ENCODE peak calls at places on chromosomes 16 and 17, in eight cellular contexts. A is CD8-positive, alpha-beta memory T cell; F is gastrocnemius medialis; N is non-pigmented ciliary epithelial cell; D is SHP77; W is fibroblast of lung; O is T47D; L is stimulated activated CD4-positive, alpha-beta T cell treated with anti-CD3 and anti-CD28 coated beads, Interleukin-12 subunit alpha, Interleukin-12 subunit beta, amount 100 ng/mL, for 4 hours. S is an unnamed sample.

GRCh38 chr17:75808905-75809621 is 24.5 kb downstream of the UNK start:
- DNase-seq in A (no peak), F (peak), N (no peak), D (no peak), W (peak), O (no peak), L (no peak), S (no peak)

GRCh38 chr16:58426095-58426494 is 33.8 kb downstream of the GINS3 start:
- DNase-seq in A (no peak), F (no peak), N (no peak), D (no peak), W (no peak), O (no peak), L (no peak), S (peak)

GRCh38 chr17:57481901-57482300 is 225.6 kb downstream of the MSI2 start:
- DNase-seq in A (no peak), F (no peak), N (peak), D (no peak), W (peak), O (no peak), L (no peak), S (no peak)

GRCh38 chr17:65183736-65184135 is 46.6 kb downstream of the RGS9 start:
- DNase-seq in A (no peak), F (no peak), N (no peak), D (no peak), W (no peak), O (peak), L (no peak), S (no peak)

GRCh38 chr17:32335647-32336046 is 6.3 kb downstream of the C17orf75 start:
- DNase-seq in A (no peak), F (no peak), N (peak), D (no peak), W (peak), O (no peak), L (no peak), S (no peak)

GRCh38 chr17:59439261-59439660 is 107.8 kb downstream of the YPEL2 start:
- DNase-seq in A (no peak), F (no peak), N (no peak), D (no peak), W (no peak), O (no peak), L (no peak), S (no peak)

GRCh38 chr16:6447046-6447445 is 885.6 kb upstream of the RBFOX1 start:
- DNase-seq in A (no peak), F (no peak), N (no peak), D (no peak), W (no peak), O (no peak), L (no peak), S (no peak)

GRCh38 chr17:63285566-63285965 is 160.5 kb downstream of the CYB561 start:
- DNase-seq in A (no peak), F (no peak), N (no peak), D (no peak), W (no peak), O (no peak), L (no peak), S (no peak)

GRCh38 chr17:66775262-66775661 is 59.7 kb upstream of the CACNG5 start:
- DNase-seq in A (no peak), F (no peak), N (no peak), D (no peak), W (no peak), O (no peak), L (no peak), S (peak)

GRCh38 chr17:80694992-80695912 is 150.6 kb downstream of the RPTOR start:
- DNase-seq in A (no peak), F (no peak), N (no peak), D (peak), W (no peak), O (no peak), L (no peak), S (no peak)

GRCh38 chr16:66287416-66287815 is 79.1 kb upstream of the CDH5 start:
- DNase-seq in A (no peak), F (no peak), N (no peak), D (no peak), W (no peak), O (no peak), L (no peak), S (no peak)

GRCh38 chr17:50027639-50028206 is 28.2 kb upstream of the ITGA3 start:
- DNase-seq in A (no peak), F (no peak), N (peak), D (peak), W (peak), O (no peak), L (no peak), S (no peak)

GRCh38 chr16:82782715-82783251 is 156.0 kb downstream of the CDH13 start:
- DNase-seq in A (no peak), F (peak), N (no peak), D (no peak), W (no peak), O (no peak), L (no peak), S (no peak)

GRCh38 chr17:44781553-44782348 is 23.0 kb downstream of the ADAM11 start:
- DNase-seq in A (no peak), F (no peak), N (no peak), D (no peak), W (no peak), O (no peak), L (no peak), S (no peak)

GRCh38 chr16:88569614-88569984 is 604 bp upstream of the ZC3H18 start:
- DNase-seq in A (no peak), F (no peak), N (no peak), D (no peak), W (no peak), O (no peak), L (no peak), S (no peak)

GRCh38 chr17:28347261-28347891 is 10.0 kb downstream of the POLDIP2 start:
- DNase-seq in A (no peak), F (no peak), N (peak), D (no peak), W (peak), O (no peak), L (no peak), S (no peak)

GRCh38 chr17:13749566-13750235 is 148.0 kb upstream of the HS3ST3A1 start:
- DNase-seq in A (no peak), F (no peak), N (no peak), D (no peak), W (no peak), O (no peak), L (no peak), S (no peak)

GRCh38 chr17:30961213-30962188 is 9.3 kb upstream of the RNF135 start:
- DNase-seq in A (no peak), F (no peak), N (no peak), D (no peak), W (no peak), O (no peak), L (no peak), S (peak)

GRCh38 chr17:2905697-2906595 is 109.7 kb downstream of the RAP1GAP2 start:
- DNase-seq in A (no peak), F (no peak), N (no peak), D (no peak), W (no peak), O (no peak), L (no peak), S (no peak)

GRCh38 chr17:82638183-82638773 is 10.0 kb downstream of the WDR45B start:
- DNase-seq in A (no peak), F (no peak), N (no peak), D (no peak), W (no peak), O (no peak), L (no peak), S (no peak)

GRCh38 chr17:67546578-67547527 is 169.8 kb downstream of the PITPNC1 start:
- DNase-seq in A (no peak), F (no peak), N (no peak), D (no peak), W (peak), O (no peak), L (no peak), S (peak)

GRCh38 chr17:76612977-76613851 is 27.6 kb upstream of the ST6GALNAC2 start:
- DNase-seq in A (no peak), F (no peak), N (no peak), D (peak), W (no peak), O (no peak), L (no peak), S (no peak)

GRCh38 chr17:7755095-7755890 is 37.7 kb downstream of the DNAH2 start:
- DNase-seq in A (no peak), F (no peak), N (no peak), D (no peak), W (no peak), O (no peak), L (no peak), S (no peak)

GRCh38 chr16:9311303-9311954 is 220.0 kb downstream of the HAPSTR1 start:
- DNase-seq in A (no peak), F (no peak), N (no peak), D (no peak), W (no peak), O (no peak), L (no peak), S (no peak)

GRCh38 chr17:31593806-31594205 is 202.3 kb downstream of the RAB11FIP4 start:
- DNase-seq in A (no peak), F (peak), N (no peak), D (peak), W (peak), O (no peak), L (no peak), S (no peak)

GRCh38 chr17:20092292-20092867 is 83.2 kb downstream of the SPECC1 start:
- DNase-seq in A (no peak), F (no peak), N (no peak), D (peak), W (no peak), O (no peak), L (no peak), S (no peak)

GRCh38 chr17:76884995-76885896 is 17.0 kb downstream of the MGAT5B start:
- DNase-seq in A (no peak), F (no peak), N (no peak), D (no peak), W (no peak), O (no peak), L (no peak), S (no peak)

GRCh38 chr17:67594115-67594878 is 123.4 kb upstream of the NOL11 start:
- DNase-seq in A (no peak), F (no peak), N (no peak), D (no peak), W (no peak), O (no peak), L (no peak), S (no peak)